ENCODE peak calls at places on chromosomes 1 and 21, in four cellular contexts. A is HL-60, V is K562, X is GM12878. F is an unnamed sample.

GRCh38 chr1:72570815-72571214 is 288.5 kb upstream of the NEGR1 start:
- DNase-seq in A (no peak), V (no peak), X (no peak), F (no peak)

GRCh38 chr21:38343691-38344090 is 86.9 kb downstream of the KCNJ15 start:
- DNase-seq in A (no peak), V (no peak), X (no peak), F (no peak)

GRCh38 chr1:198121058-198121829 is 35.6 kb upstream of the NEK7 start:
- DNase-seq in A (no peak), V (peak), X (no peak), F (no peak)

GRCh38 chr1:173205146-173206051 is 1.7 kb downstream of the TNFSF4 start:
- DNase-seq in A (no peak), V (no peak), X (no peak), F (no peak)

GRCh38 chr21:45112371-45112770 is 38.0 kb downstream of the ADARB1 start:
- DNase-seq in A (no peak), V (no peak), X (no peak), F (no peak)

GRCh38 chr1:9340172-9340854 is 47.6 kb downstream of the SPSB1 start:
- DNase-seq in A (no peak), V (no peak), X (no peak), F (no peak)

GRCh38 chr1:225113265-225113664 is 183.8 kb downstream of the DNAH14 start:
- DNase-seq in A (no peak), V (no peak), X (no peak), F (no peak)

GRCh38 chr1:182595641-182596240 is 6.7 kb upstream of the RNASEL start:
- DNase-seq in A (no peak), V (peak), X (no peak), F (no peak)

GRCh38 chr21:42227909-42228708 is 9.2 kb downstream of the ABCG1 start:
- DNase-seq in A (peak), V (peak), X (peak), F (peak)

GRCh38 chr1:236128646-236129178 is 13.6 kb upstream of the GPR137B start:
- DNase-seq in A (no peak), V (no peak), X (no peak), F (no peak)

GRCh38 chr1:179955318-179955638 is 668 bp downstream of the CEP350 start:
- DNase-seq in A (peak), V (no peak), X (no peak), F (no peak)

GRCh38 chr1:213968391-213968790 is 19.4 kb upstream of the PROX1 start:
- DNase-seq in A (no peak), V (no peak), X (no peak), F (no peak)

GRCh38 chr1:109361649-109362048 is 36.1 kb downstream of the SORT1 start:
- DNase-seq in A (no peak), V (no peak), X (no peak), F (no peak)

GRCh38 chr1:76106719-76107235 is 32.2 kb downstream of the ST6GALNAC3 start:
- DNase-seq in A (no peak), V (no peak), X (no peak), F (no peak)

GRCh38 chr1:229309074-229309473 is 33.8 kb downstream of the CCSAP start:
- DNase-seq in A (no peak), V (no peak), X (no peak), F (no peak)

GRCh38 chr1:207962716-207963428 is 51.9 kb upstream of the CD34 start:
- DNase-seq in A (no peak), V (no peak), X (no peak), F (peak)

GRCh38 chr21:42299324-42300044 is 15.7 kb downstream of the TFF3 start:
- DNase-seq in A (no peak), V (no peak), X (no peak), F (no peak)

GRCh38 chr1:152410599-152410998 is 3.5 kb downstream of the CRNN start:
- DNase-seq in A (no peak), V (no peak), X (no peak), F (no peak)

GRCh38 chr1:170218261-170218660 is 72.5 kb downstream of the NTMT2 start:
- DNase-seq in A (no peak), V (no peak), X (no peak), F (no peak)

GRCh38 chr21:25283720-25284119 is 323.6 kb downstream of the MRPL39 start:
- DNase-seq in A (no peak), V (no peak), X (no peak), F (no peak)

GRCh38 chr1:243254233-243254926 is 701 bp downstream of the CEP170 start:
- DNase-seq in A (peak), V (peak), X (no peak), F (peak)

GRCh38 chr1:229203030-229203751 is 67.7 kb upstream of the RAB4A start:
- DNase-seq in A (no peak), V (peak), X (no peak), F (no peak)

GRCh38 chr1:81437649-81438048 is 363.1 kb upstream of the ADGRL2 start:
- DNase-seq in A (no peak), V (no peak), X (peak), F (no peak)

GRCh38 chr1:44784094-44785026 is 3.6 kb downstream of the BEST4 start:
- DNase-seq in A (no peak), V (no peak), X (no peak), F (no peak)

GRCh38 chr1:227883073-227883520 is 64.6 kb downstream of the WNT9A start:
- DNase-seq in A (no peak), V (no peak), X (no peak), F (peak)

GRCh38 chr1:11025618-11026017 is 13.2 kb downstream of the TARDBP start:
- DNase-seq in A (no peak), V (no peak), X (no peak), F (no peak)

GRCh38 chr1:55604749-55605148 is 389.6 kb upstream of the USP24 start:
- DNase-seq in A (no peak), V (no peak), X (no peak), F (no peak)

GRCh38 chr1:98556521-98557158 is 104.9 kb upstream of the SNX7 start:
- DNase-seq in A (no peak), V (peak), X (no peak), F (no peak)

GRCh38 chr1:11266268-11267074 is 4.1 kb upstream of the MTOR start:
- DNase-seq in A (no peak), V (no peak), X (no peak), F (no peak)

GRCh38 chr1:44035726-44036408 is 4.6 kb upstream of the SLC6A9 start:
- DNase-seq in A (no peak), V (peak), X (no peak), F (no peak)

GRCh38 chr1:16143566-16144324 is 12.1 kb downstream of the EPHA2 start:
- DNase-seq in A (no peak), V (peak), X (no peak), F (no peak)

GRCh38 chr1:232149302-232150201 is 480.4 kb downstream of the SIPA1L2 start:
- DNase-seq in A (no peak), V (no peak), X (no peak), F (no peak)

GRCh38 chr1:7495894-7496293 is 275.2 kb upstream of the VAMP3 start:
- DNase-seq in A (no peak), V (no peak), X (no peak), F (no peak)

DNA sequence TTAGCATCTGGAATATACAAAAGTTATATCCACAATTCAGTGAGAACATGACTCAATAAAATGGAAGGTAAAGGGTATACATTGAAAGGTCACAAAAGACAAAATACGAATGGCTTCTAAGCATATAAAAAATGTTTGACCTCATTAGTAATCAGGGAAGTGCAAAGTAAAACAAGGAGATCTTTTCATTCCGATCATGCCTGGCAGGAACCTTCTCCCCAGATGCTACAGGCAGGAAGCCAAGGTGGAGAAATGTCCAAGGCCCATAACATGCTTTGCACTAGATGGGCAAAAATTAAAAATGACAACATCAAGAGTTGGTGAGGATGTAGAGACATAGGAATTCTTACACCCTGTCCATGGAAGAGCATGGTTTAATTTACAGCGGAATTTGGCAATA is 184.7 kb upstream of the KAZN start:
- DNase-seq in A (no peak), V (no peak), X (no peak), F (no peak)
- TF ChIP-seq SPI1 in A (no peak), V (no peak), X (no peak), F (no peak)

DNA sequence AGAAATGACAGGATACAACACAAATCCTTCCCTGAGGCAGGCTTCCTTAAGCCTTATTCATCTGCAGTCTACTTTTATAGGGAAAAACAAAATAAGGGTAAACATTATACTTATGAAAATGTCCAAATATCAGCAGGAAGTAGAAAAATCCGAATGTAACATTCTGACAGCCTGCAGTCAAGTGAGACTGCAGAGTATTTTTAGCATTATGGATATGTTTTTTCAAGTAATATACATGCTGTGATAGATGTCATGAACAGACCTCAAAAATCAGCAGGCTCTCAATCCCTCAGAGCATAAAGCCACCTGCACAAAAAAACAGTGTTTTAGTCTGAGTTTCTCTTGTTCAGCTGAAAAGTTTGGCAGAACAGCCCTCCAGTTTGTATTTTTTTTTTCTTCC is 219.1 kb upstream of the FMN2 start:
- DNase-seq in A (no peak), V (no peak), X (no peak), F (no peak)
- TF ChIP-seq SPI1 in A (no peak), V (no peak), X (no peak), F (no peak)

DNA sequence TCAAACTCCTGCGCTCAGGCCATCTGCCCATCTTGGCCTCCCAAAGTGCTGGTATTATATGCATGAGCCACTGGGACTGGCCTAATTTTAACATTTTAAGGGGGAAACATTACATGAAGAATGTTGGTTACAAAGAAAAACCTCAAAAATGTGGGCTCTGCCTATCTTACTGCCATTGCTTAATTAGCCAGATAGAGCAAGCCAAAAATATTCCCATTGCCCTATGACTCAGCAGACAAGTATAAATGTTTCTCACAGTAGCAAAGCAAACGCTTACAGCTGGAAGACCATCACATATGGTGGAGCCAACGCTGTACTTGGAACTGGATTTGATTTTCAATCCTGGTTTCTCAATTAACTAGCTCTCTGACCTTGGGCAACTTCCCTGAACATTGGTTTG is 502.0 kb downstream of the SMYD3 start:
- DNase-seq in A (no peak), V (no peak), X (no peak), F (no peak)
- TF ChIP-seq SPI1 in A (no peak), V (no peak), X (no peak), F (no peak)

GRCh38 chr1:82564338-82564737 is 763.6 kb downstream of the ADGRL2 start:
- DNase-seq in A (no peak), V (no peak), X (no peak), F (no peak)

GRCh38 chr1:82565146-82565545 is 764.4 kb downstream of the ADGRL2 start:
- DNase-seq in A (no peak), V (no peak), X (no peak), F (no peak)

GRCh38 chr1:82562448-82562847 is 761.7 kb downstream of the ADGRL2 start:
- DNase-seq in A (no peak), V (no peak), X (no peak), F (no peak)

GRCh38 chr1:82567308-82567707 is 766.6 kb downstream of the ADGRL2 start:
- DNase-seq in A (no peak), V (no peak), X (no peak), F (no peak)

GRCh38 chr1:82565546-82565945 is 764.8 kb downstream of the ADGRL2 start:
- DNase-seq in A (no peak), V (no peak), X (no peak), F (no peak)
- TF ChIP-seq SPI1 in A (no peak), V (no peak), X (no peak), F (no peak)

GRCh38 chr1:201504799-201505504 is 2.0 kb downstream of the CSRP1 start:
- DNase-seq in A (no peak), V (no peak), X (no peak), F (no peak)

GRCh38 chr1:201504179-201504631 is 2.7 kb downstream of the CSRP1 start:
- DNase-seq in A (no peak), V (no peak), X (no peak), F (no peak)

GRCh38 chr1:201506092-201506491 is 831 bp downstream of the CSRP1 start:
- DNase-seq in A (no peak), V (no peak), X (no peak), F (no peak)

GRCh38 chr1:201506573-201507567 is at the start of gene CSRP1:
- DNase-seq in A (peak), V (peak), X (peak), F (peak)

DNA sequence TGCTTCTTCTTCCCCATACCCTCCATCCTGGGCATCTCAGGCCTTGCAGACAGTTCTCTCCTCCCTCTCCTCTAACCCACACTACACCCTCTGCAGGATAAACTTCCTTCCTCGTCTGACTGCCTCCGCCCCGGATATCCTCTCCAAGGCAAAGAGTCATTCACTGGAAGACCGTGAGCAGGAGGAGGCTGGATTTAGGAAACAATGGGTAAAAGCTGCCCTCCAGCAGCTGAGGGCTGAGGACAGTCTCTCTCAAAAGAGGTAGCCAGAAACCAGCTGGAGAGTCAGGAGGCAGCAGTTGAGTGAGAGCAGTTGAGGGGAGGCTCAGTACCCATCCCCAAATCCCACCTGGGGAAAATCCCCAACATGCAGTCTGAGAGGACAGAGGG is 1.4 kb downstream of the CSRP1 start:
- DNase-seq in A (no peak), V (no peak), X (no peak), F (no peak)
- TF ChIP-seq SPI1 in A (no peak), V (no peak), X (no peak), F (no peak)

GRCh38 chr1:226406401-226406881 is 1.5 kb downstream of the PARP1 start:
- DNase-seq in A (peak), V (no peak), X (no peak), F (no peak)
- TF ChIP-seq SPI1 in A (peak), V (peak), X (no peak), F (no peak)

GRCh38 chr1:88998716-88999115 is 6.3 kb upstream of the KYAT3 start:
- DNase-seq in A (no peak), V (peak), X (no peak), F (no peak)
- TF ChIP-seq SPI1 in A (no peak), V (no peak), X (no peak), F (no peak)

GRCh38 chr1:94422115-94422820 is 4.1 kb downstream of the ABCD3 start:
- DNase-seq in A (no peak), V (no peak), X (no peak), F (no peak)
- TF ChIP-seq SPI1 in A (no peak), V (no peak), X (no peak), F (no peak)

GRCh38 chr1:247209306-247209900 is 37.6 kb upstream of the ZNF124 start:
- DNase-seq in A (no peak), V (no peak), X (no peak), F (no peak)
- TF ChIP-seq SPI1 in A (no peak), V (no peak), X (no peak), F (no peak)

F was measured in GM12891.